ENCODE peak calls at places on chromosomes 2 and 18, in four cellular contexts. R is WTC11, N is K562, Y is GM12878. G is an unnamed sample.
A peak's percentile ranks its signal among the peaks of the same experiment; 100 is the strongest.

GRCh38 chr2:5975406-5975805 is 283.2 kb downstream of the SOX11 start:
- DNase-seq in R (no peak), N (no peak), Y (no peak), G (no peak)

GRCh38 chr2:197850882-197851281 is 46.5 kb downstream of the PLCL1 start:
- DNase-seq in R (no peak), N (no peak), Y (no peak), G (no peak)

GRCh38 chr2:54871457-54872103 is 148.1 kb downstream of the EML6 start:
- DNase-seq in R (no peak), N (no peak), Y (no peak), G (peak; percentile 73)

GRCh38 chr2:187302146-187302545 is 145.9 kb downstream of the CALCRL start:
- DNase-seq in R (no peak), N (no peak), Y (no peak), G (no peak)

GRCh38 chr2:181785677-181786344 is 105.5 kb upstream of the NEUROD1 start:
- DNase-seq in R (no peak), N (no peak), Y (no peak), G (no peak)

GRCh38 chr18:26656944-26657536 is 108.7 kb upstream of the KCTD1 start:
- DNase-seq in R (peak; percentile 69), N (no peak), Y (no peak), G (peak; percentile 6)

GRCh38 chr18:54684786-54685185 is 93.7 kb downstream of the DYNAP start:
- DNase-seq in R (peak; percentile 35), N (peak; percentile 10), Y (no peak), G (no peak)

GRCh38 chr2:209938906-209939305 is 63.5 kb upstream of the RPE start:
- DNase-seq in R (no peak), N (no peak), Y (no peak), G (no peak)

GRCh38 chr2:953975-954686 is 3.5 kb downstream of the SNTG2 start:
- DNase-seq in R (no peak), N (no peak), Y (no peak), G (peak; percentile 18)

GRCh38 chr2:204022550-204022949 is 86.0 kb downstream of the ICOS start:
- DNase-seq in R (no peak), N (no peak), Y (no peak), G (no peak)

GRCh38 chr2:14994721-14995120 is 362.2 kb downstream of the LRATD1 start:
- DNase-seq in R (no peak), N (no peak), Y (no peak), G (no peak)

GRCh38 chr2:61340242-61340641 is 130.6 kb downstream of the USP34 start:
- DNase-seq in R (no peak), N (no peak), Y (no peak), G (no peak)

GRCh38 chr2:109063326-109063670 is 65.7 kb upstream of the SH3RF3 start:
- DNase-seq in R (peak; percentile 24), N (no peak), Y (no peak), G (no peak)

GRCh38 chr2:161367675-161368074 is 48.4 kb upstream of the TBR1 start:
- DNase-seq in R (no peak), N (no peak), Y (no peak), G (no peak)

GRCh38 chr2:190607657-190608357 is 41.1 kb upstream of the NAB1 start:
- DNase-seq in R (no peak), N (no peak), Y (no peak), G (no peak)

GRCh38 chr2:221204699-221205098 is 367.4 kb downstream of the EPHA4 start:
- DNase-seq in R (no peak), N (no peak), Y (no peak), G (no peak)

GRCh38 chr2:214232266-214232665 is 178.6 kb upstream of the VWC2L start:
- DNase-seq in R (no peak), N (no peak), Y (no peak), G (no peak)

GRCh38 chr2:215358891-215359575 is 47.2 kb downstream of the ATIC start:
- DNase-seq in R (no peak), N (no peak), Y (no peak), G (no peak)

GRCh38 chr2:14272396-14273077 is 360.0 kb upstream of the LRATD1 start:
- DNase-seq in R (no peak), N (no peak), Y (no peak), G (no peak)

GRCh38 chr2:160583162-160583522 is 89.5 kb upstream of the RBMS1 start:
- DNase-seq in R (no peak), N (no peak), Y (no peak), G (no peak)

GRCh38 chr2:238087211-238087610 is 12.9 kb upstream of the ESPNL start:
- DNase-seq in R (no peak), N (no peak), Y (no peak), G (no peak)

DNA sequence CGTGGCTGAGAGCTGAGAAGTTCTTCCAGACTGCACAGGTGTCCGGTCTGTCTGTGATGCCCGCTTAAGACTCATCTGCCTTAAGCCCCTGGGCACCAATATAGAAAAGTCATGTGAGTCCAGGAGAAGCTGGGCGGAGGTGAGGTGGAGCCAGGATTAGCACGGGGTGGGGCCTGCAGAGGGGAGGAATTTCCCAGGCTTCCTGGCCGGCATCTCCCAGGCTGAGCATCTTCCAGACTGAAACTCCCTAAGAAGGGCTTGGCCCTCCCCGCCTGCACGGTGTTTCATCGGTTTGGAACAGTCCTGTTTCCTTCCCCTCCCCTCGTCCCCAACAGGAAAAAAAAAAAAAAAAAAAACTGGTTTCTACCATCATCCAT is 270.3 kb downstream of the ATAD2B start:
- DNase-seq in R (no peak), N (no peak), Y (no peak), G (no peak)
- TF ChIP-seq ETV6 in R (no peak), N (no peak), Y (no peak), G (no peak)

GRCh38 chr2:188326290-188326668 is 34.6 kb downstream of the GULP1 start:
- DNase-seq in R (no peak), N (no peak), Y (no peak), G (no peak)

GRCh38 chr2:188320861-188321260 is 29.2 kb downstream of the GULP1 start:
- DNase-seq in R (no peak), N (no peak), Y (no peak), G (no peak)

GRCh38 chr2:188324067-188324466 is 32.4 kb downstream of the GULP1 start:
- DNase-seq in R (no peak), N (no peak), Y (no peak), G (no peak)

GRCh38 chr2:188319845-188320244 is 28.2 kb downstream of the GULP1 start:
- DNase-seq in R (no peak), N (no peak), Y (no peak), G (peak; percentile 4)

DNA sequence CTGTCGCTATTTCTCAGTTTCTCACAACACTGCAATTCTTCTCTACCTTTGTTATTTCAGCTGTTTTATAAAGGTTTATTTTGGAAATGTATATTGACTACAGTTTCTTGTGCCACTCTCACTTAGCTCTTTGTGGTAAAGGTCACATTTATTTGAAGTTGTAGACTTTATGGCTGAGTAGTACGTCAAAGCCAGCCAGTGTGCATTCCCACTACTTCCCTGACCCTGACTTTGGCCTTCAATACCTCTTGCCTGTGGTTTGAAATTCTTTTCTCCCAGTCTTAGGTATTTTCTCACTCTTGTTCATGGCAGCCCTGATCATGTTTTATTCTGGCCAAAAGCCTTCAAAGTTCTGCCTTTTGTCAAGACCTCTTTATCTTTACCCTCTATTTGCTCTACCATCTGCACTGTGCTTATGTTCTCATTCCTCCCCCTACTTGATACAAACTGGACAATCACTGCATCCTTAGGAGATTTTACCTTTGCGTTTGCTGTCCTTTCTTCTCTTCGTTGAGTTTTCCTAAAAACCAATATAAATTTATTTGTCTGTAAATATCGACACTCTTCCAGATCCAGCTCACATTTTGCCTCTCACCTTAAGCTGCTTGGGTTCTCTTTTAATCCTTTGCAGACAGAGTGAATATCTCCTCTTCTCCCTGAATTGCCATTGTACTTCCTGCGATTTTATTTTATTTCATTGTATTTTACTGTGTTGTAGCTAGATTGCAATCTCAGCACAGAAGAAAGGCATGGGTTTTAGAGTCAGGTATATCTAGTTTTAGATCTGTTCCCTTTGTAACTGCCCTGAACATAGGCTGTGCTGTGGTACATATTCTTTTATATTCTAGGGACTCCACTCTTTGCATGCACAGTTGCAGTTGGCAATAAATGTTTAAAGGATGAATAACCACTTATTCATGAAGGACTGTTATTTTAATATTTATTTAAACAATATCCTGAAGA is 31.2 kb downstream of the GULP1 start:
- DNase-seq in R (no peak), N (no peak), Y (no peak), G (no peak)
- TF ChIP-seq ETV6 in R (no peak), N (no peak), Y (no peak), G (no peak)

GRCh38 chr2:226970362-226970761 is 134.5 kb downstream of the RHBDD1 start:
- DNase-seq in R (no peak), N (no peak), Y (no peak), G (no peak)
- TF ChIP-seq ETV6 in R (no peak), N (no peak), Y (no peak), G (no peak)

GRCh38 chr2:240917684-240918257 is 11.6 kb downstream of the CROCC2 start:
- DNase-seq in R (peak; percentile 11), N (no peak), Y (no peak), G (no peak)
- TF ChIP-seq ETV6 in R (no peak), N (no peak), Y (no peak), G (no peak)

GRCh38 chr18:47832348-47832747 is 98.1 kb downstream of the SMAD2 start:
- DNase-seq in R (no peak), N (no peak), Y (no peak), G (no peak)
- TF ChIP-seq ETV6 in R (no peak), N (no peak), Y (no peak), G (no peak)

GRCh38 chr2:176081993-176082884 is 1.5 kb downstream of the EVX2 start:
- DNase-seq in R (peak; percentile 52), N (no peak), Y (no peak), G (no peak)
- TF ChIP-seq ETV6 in R (no peak), N (no peak), Y (no peak), G (no peak)

GRCh38 chr2:113166187-113166645 is 7.6 kb upstream of the PSD4 start:
- DNase-seq in R (no peak), N (no peak), Y (no peak), G (peak; percentile 50)
- TF ChIP-seq ETV6 in R (no peak), N (no peak), Y (no peak), G (no peak)

DNA sequence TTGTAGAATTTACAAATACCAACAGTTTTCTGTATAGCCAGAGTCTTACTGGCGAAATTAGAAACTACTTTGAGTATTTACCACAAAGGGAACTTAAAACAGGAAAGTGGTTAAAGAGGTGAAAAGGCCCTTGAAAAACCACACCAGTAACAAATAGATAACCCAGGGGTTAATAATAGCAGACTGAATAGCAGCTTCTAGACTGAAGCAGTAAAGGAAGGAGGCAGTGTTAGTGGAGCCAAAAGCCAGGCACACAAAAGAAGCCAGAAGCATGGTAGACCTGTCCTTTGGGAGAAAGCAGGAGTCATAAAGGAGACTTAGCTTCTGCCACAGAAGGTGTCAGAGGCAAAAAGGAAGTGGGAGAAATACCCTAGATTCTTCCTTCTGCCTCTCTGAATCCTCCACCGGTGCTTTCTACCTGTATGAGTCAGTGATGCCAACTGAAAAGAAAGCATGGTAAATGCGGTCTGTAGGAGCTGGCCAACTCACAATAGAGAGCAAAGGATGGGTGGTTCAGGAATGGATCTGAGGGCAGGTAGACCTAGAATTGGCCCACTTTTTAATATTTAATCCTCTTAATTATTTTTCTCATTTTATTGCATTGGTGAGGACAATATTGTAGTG is 97.3 kb downstream of the ARL6IP6 start:
- DNase-seq in R (no peak), N (no peak), Y (no peak), G (no peak)
- TF ChIP-seq ETV6 in R (no peak), N (no peak), Y (no peak), G (no peak)

GRCh38 chr2:223731503-223731902 is 105.9 kb downstream of the AP1S3 start:
- DNase-seq in R (no peak), N (no peak), Y (no peak), G (no peak)
- TF ChIP-seq ETV6 in R (no peak), N (no peak), Y (no peak), G (no peak)

GRCh38 chr2:240250985-240251847 is 110.8 kb upstream of the OTOS start:
- DNase-seq in R (no peak), N (peak; percentile 87), Y (no peak), G (peak; percentile 94)
- TF ChIP-seq ETV6 in R (no peak), N (no peak), Y (no peak), G (no peak)